ENCODE peak calls at places on chromosomes 2 and 18, in ten cellular contexts. H, V, A, R, E, Y, P, Z, D and C are unnamed samples.

GRCh38 chr2:236896677-236897076 is 189.0 kb upstream of the COPS8 start:
- DNase-seq in Z (no peak), R (no peak), D (no peak), E (no peak), V (no peak), H (no peak), Y (no peak), A (no peak), P (no peak), C (no peak)

GRCh38 chr2:218168635-218169462 is 2.1 kb upstream of the CXCR1 start:
- DNase-seq in P (peak; percentile 66), Z (no peak), E (no peak), A (peak; percentile 70), R (peak; percentile 45), V (peak; percentile 38), H (peak; percentile 53), Y (peak; percentile 67), D (peak; percentile 55), C (peak; percentile 8)

GRCh38 chr2:157843935-157844334 is 32.2 kb downstream of the ACVR1 start:
- DNase-seq in H (no peak), V (no peak), D (no peak), Z (no peak), A (no peak), E (no peak), P (no peak), R (no peak), Y (no peak), C (no peak)

GRCh38 chr2:85953476-85953875 is 64.7 kb upstream of the ST3GAL5 start:
- DNase-seq in H (no peak), P (no peak), D (no peak), R (no peak), Y (no peak), A (no peak), Z (no peak), E (no peak), V (no peak), C (no peak)

GRCh38 chr18:46282646-46283045 is 178.5 kb downstream of the HAUS1 start:
- DNase-seq in Z (no peak), H (no peak), Y (no peak), D (no peak), E (no peak), R (no peak), A (no peak), V (no peak), P (no peak), C (no peak)

GRCh38 chr2:239035997-239036731 is 188.3 kb downstream of the TWIST2 start:
- DNase-seq in Z (no peak), Y (no peak), R (no peak), H (no peak), V (no peak), A (no peak), P (no peak), D (no peak), E (no peak), C (no peak)

GRCh38 chr18:10032331-10032979 is 118.6 kb downstream of the VAPA start:
- DNase-seq in R (peak; percentile 27), P (no peak), E (peak; percentile 80), Y (no peak), H (no peak), A (peak; percentile 48), V (no peak), Z (no peak), D (peak; percentile 22), C (no peak)

GRCh38 chr18:36758001-36758400 is 70.8 kb downstream of the TPGS2 start:
- DNase-seq in Z (no peak), Y (no peak), D (no peak), H (no peak), R (no peak), A (no peak), V (no peak), P (no peak), E (no peak), C (no peak)

GRCh38 chr2:47534179-47534919 is 131.4 kb downstream of the MSH2 start:
- DNase-seq in V (no peak), R (peak; percentile 49), E (no peak), P (no peak), H (no peak), D (no peak), A (no peak), Y (peak; percentile 26), Z (peak; percentile 22), C (no peak)

GRCh38 chr2:71298914-71299313 is 32.7 kb upstream of the ZNF638 start:
- DNase-seq in D (no peak), H (no peak), E (no peak), Z (no peak), Y (no peak), R (no peak), P (no peak), V (no peak), A (no peak), C (no peak)

GRCh38 chr2:48343571-48344440 is 186.1 kb upstream of the STON1 start:
- DNase-seq in P (no peak), H (no peak), E (no peak), Y (no peak), V (no peak), Z (no peak), D (no peak), A (no peak), R (peak; percentile 91), C (peak; percentile 60)

GRCh38 chr2:3494984-3495666 is 24.2 kb downstream of the ADI1 start:
- DNase-seq in R (no peak), H (no peak), A (no peak), Z (no peak), E (peak; percentile 64), P (no peak), D (no peak), Y (no peak), V (no peak), C (no peak)

GRCh38 chr2:127145255-127145899 is 38.4 kb upstream of the BIN1 start:
- DNase-seq in H (no peak), P (no peak), D (no peak), A (no peak), Z (peak; percentile 20), E (no peak), Y (no peak), V (no peak), R (peak; percentile 31), C (no peak)

GRCh38 chr2:231662028-231662810 is 46.1 kb upstream of the PTMA start:
- DNase-seq in A (peak; percentile 98), V (peak; percentile 91), R (peak; percentile 97), Z (peak; percentile 92), E (peak; percentile 99), H (peak; percentile 92), D (peak; percentile 95), P (peak; percentile 93), Y (peak; percentile 99), C (peak; percentile 71)

GRCh38 chr2:196263181-196263747 is 91.9 kb upstream of the STK17B start:
- DNase-seq in R (peak; percentile 16), E (no peak), D (no peak), V (peak; percentile 49), H (peak; percentile 58), P (no peak), Z (no peak), A (no peak), Y (no peak), C (no peak)

GRCh38 chr2:23385351-23385747 is 370 bp downstream of the KLHL29 start:
- DNase-seq in Z (no peak), R (peak; percentile 37), H (no peak), V (peak; percentile 34), Y (no peak), D (no peak), P (no peak), A (peak; percentile 70), E (peak; percentile 89), C (no peak)
- TF ChIP-seq CTCF in Z (no peak), R (no peak), H (no peak), V (no peak), Y (no peak), D (no peak), P (no peak), A (no peak), E (no peak), C (no peak)

GRCh38 chr2:66495788-66496640 is 61.1 kb downstream of the MEIS1 start:
- DNase-seq in Z (peak; percentile 16), D (no peak), A (no peak), P (no peak), H (no peak), Y (peak; percentile 23), R (peak; percentile 26), E (peak; percentile 86), V (peak; percentile 49), C (no peak)
- TF ChIP-seq CTCF in Z (no peak), D (no peak), A (no peak), P (no peak), H (no peak), Y (no peak), R (no peak), E (no peak), V (peak; percentile 36), C (no peak)

GRCh38 chr2:175964195-175964594 is 37.9 kb downstream of the LNPK start:
- DNase-seq in H (no peak), R (no peak), P (no peak), V (no peak), A (no peak), Y (no peak), Z (no peak), D (no peak), E (no peak), C (no peak)
- TF ChIP-seq CTCF in H (no peak), R (no peak), P (peak; percentile 52), V (no peak), A (no peak), Y (no peak), Z (no peak), D (no peak), E (no peak), C (peak; percentile 55)

GRCh38 chr2:118711603-118712002 is 135.8 kb downstream of the EN1 start:
- DNase-seq in D (no peak), V (no peak), P (no peak), Z (no peak), R (no peak), E (no peak), Y (no peak), H (no peak), A (no peak), C (no peak)

GRCh38 chr2:118710481-118710880 is 137.0 kb downstream of the EN1 start:
- DNase-seq in V (no peak), P (no peak), D (no peak), A (no peak), H (no peak), Z (no peak), Y (no peak), E (no peak), R (no peak), C (no peak)

GRCh38 chr2:118709786-118710185 is 137.7 kb downstream of the EN1 start:
- DNase-seq in A (no peak), V (no peak), Y (no peak), H (no peak), D (no peak), E (no peak), R (no peak), P (no peak), Z (no peak), C (no peak)

GRCh38 chr2:118716102-118716501 is 131.3 kb downstream of the EN1 start:
- DNase-seq in Y (no peak), H (no peak), E (no peak), V (no peak), A (no peak), R (no peak), Z (no peak), D (no peak), P (no peak), C (no peak)

DNA sequence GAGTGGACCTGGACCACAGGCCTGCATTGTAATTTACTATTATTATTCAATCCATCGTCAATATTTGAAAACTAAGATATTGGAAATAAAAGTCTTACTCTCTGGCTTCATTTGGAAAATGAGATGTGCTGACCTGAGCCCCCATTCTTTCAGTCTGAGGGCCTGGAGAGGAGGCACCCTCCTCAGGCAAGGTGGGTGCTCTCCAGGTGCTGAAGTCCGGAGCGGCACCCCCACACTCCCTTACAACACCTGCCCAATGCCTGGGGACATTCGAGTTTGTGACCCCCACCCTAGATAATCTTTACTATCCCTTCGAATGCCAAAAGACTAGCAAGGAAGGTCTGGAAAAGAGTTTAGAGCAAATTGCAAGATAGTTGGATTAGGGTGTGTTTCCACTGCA is 133.3 kb downstream of the EN1 start:
- DNase-seq in P (no peak), A (no peak), Z (no peak), E (no peak), V (no peak), Y (no peak), D (no peak), H (no peak), R (no peak), C (no peak)
- TF ChIP-seq CTCF in P (no peak), A (no peak), Z (no peak), E (no peak), V (no peak), Y (no peak), D (no peak), H (no peak), R (no peak), C (no peak)